ENCODE peak calls at places on chromosome 12, in eight cellular contexts. R is Right ventricle myocardium superior, W is iPS-NIHi11, J is A549, B is GOT3, G is iris pigment epithelial cell, P is anterior cingulate cortex, K is NCI-H1092 treated with DMSO at 0.1 percent for 48 hours. Q is an unnamed sample.
A peak's percentile ranks its signal among the peaks of the same experiment; 100 is the strongest.

GRCh38 chr12:105332925-105333324 is 2.4 kb downstream of the C12orf75 start:
- DNase-seq in R (no peak), W (no peak), J (no peak), B (no peak), G (no peak), P (no peak), K (no peak), Q (no peak)

GRCh38 chr12:66901136-66901932 is 222.5 kb upstream of the GRIP1 start:
- DNase-seq in R (no peak), W (no peak), J (no peak), B (no peak), G (no peak), P (no peak), K (no peak), Q (no peak)

GRCh38 chr12:80539029-80539428 is 95.0 kb downstream of the PTPRQ start:
- DNase-seq in R (no peak), W (no peak), J (no peak), B (no peak), G (no peak), P (no peak), K (no peak), Q (no peak)

GRCh38 chr12:1808036-1808797 is 12.1 kb upstream of the LRTM2 start:
- DNase-seq in R (peak; percentile 22), W (no peak), J (no peak), B (no peak), G (no peak), P (no peak), K (no peak), Q (no peak)

GRCh38 chr12:57242691-57243454 is 8.1 kb downstream of the STAC3 start:
- DNase-seq in R (peak; percentile 73), W (peak; percentile 83), J (peak; percentile 81), B (peak; percentile 85), G (peak; percentile 21), P (peak; percentile 53), K (peak; percentile 69), Q (no peak)

GRCh38 chr12:47088021-47088944 is 8.5 kb upstream of the AMIGO2 start:
- DNase-seq in R (no peak), W (no peak), J (no peak), B (no peak), G (peak; percentile 83), P (no peak), K (peak; percentile 99), Q (peak; percentile 15)

GRCh38 chr12:58750484-58750883 is 169.8 kb downstream of the LRIG3 start:
- DNase-seq in R (no peak), W (no peak), J (peak; percentile 6), B (peak; percentile 64), G (peak; percentile 96), P (no peak), K (no peak), Q (no peak)

GRCh38 chr12:25427328-25428249 is 125.5 kb downstream of the LMNTD1 start:
- DNase-seq in R (no peak), W (no peak), J (no peak), B (no peak), G (peak; percentile 38), P (no peak), K (no peak), Q (no peak)

GRCh38 chr12:19461986-19462385 is 22.7 kb downstream of the AEBP2 start:
- DNase-seq in R (no peak), W (no peak), J (no peak), B (no peak), G (no peak), P (no peak), K (no peak), Q (no peak)

GRCh38 chr12:38903596-38903995 is 1.8 kb downstream of the CPNE8 start:
- DNase-seq in R (no peak), W (no peak), J (no peak), B (no peak), G (no peak), P (no peak), K (no peak), Q (no peak)